ENCODE peak calls at places on chromosomes 4 and X, in five cellular contexts. One of them, this sample, is unnamed.

GRCh38 chrX:2609431-2610238 is 81.5 kb upstream of the CD99 start:
- DNase-seq in HepG2: no peak
- DNase-seq in WTC11: no peak
- DNase-seq in H1: no peak
- DNase-seq in K562: peak
- DNase-seq in this sample: no peak

GRCh38 chr4:127509155-127509554 is 123.6 kb upstream of the INTU start:
- DNase-seq in HepG2: no peak
- DNase-seq in WTC11: no peak
- DNase-seq in H1: no peak
- DNase-seq in K562: no peak
- DNase-seq in this sample: no peak

GRCh38 chrX:38109042-38109904 is 102.9 kb downstream of the SYTL5 start:
- DNase-seq in HepG2: no peak
- DNase-seq in WTC11: no peak
- DNase-seq in H1: no peak
- DNase-seq in K562: no peak
- DNase-seq in this sample: no peak

GRCh38 chr4:68375667-68376559 is 26.0 kb upstream of the YTHDC1 start:
- DNase-seq in HepG2: peak
- DNase-seq in WTC11: peak
- DNase-seq in H1: no peak
- DNase-seq in K562: peak
- DNase-seq in this sample: no peak

GRCh38 chrX:28015993-28016392 is 34.7 kb upstream of the DCAF8L1 start:
- DNase-seq in HepG2: no peak
- DNase-seq in WTC11: no peak
- DNase-seq in H1: no peak
- DNase-seq in K562: no peak
- DNase-seq in this sample: no peak

GRCh38 chr4:112378858-112379257 is 81.7 kb downstream of the ALPK1 start:
- DNase-seq in HepG2: no peak
- DNase-seq in WTC11: no peak
- DNase-seq in H1: no peak
- DNase-seq in K562: no peak
- DNase-seq in this sample: no peak

GRCh38 chrX:20455001-20455400 is 188.3 kb upstream of the RPS6KA3 start:
- DNase-seq in HepG2: no peak
- DNase-seq in WTC11: no peak
- DNase-seq in H1: no peak
- DNase-seq in K562: no peak
- DNase-seq in this sample: no peak

GRCh38 chrX:20001615-20002014 is 10.8 kb upstream of the BCLAF3 start:
- DNase-seq in HepG2: no peak
- DNase-seq in WTC11: no peak
- DNase-seq in H1: no peak
- DNase-seq in K562: no peak
- DNase-seq in this sample: no peak

GRCh38 chrX:142249721-142250120 is 44.6 kb upstream of the MAGEC2 start:
- DNase-seq in HepG2: no peak
- DNase-seq in WTC11: no peak
- DNase-seq in H1: no peak
- DNase-seq in K562: no peak
- DNase-seq in this sample: no peak

GRCh38 chrX:100263650-100264049 is 146.4 kb downstream of the PCDH19 start:
- DNase-seq in HepG2: no peak
- DNase-seq in WTC11: no peak
- DNase-seq in H1: no peak
- DNase-seq in K562: no peak
- DNase-seq in this sample: no peak

GRCh38 chrX:11757729-11758399 is at the start of gene MSL3:
- DNase-seq in HepG2: no peak
- DNase-seq in WTC11: peak
- DNase-seq in H1: no peak
- DNase-seq in K562: peak
- DNase-seq in this sample: no peak

GRCh38 chrX:85996555-85996954 is 50.8 kb downstream of the CHM start:
- DNase-seq in HepG2: no peak
- DNase-seq in WTC11: no peak
- DNase-seq in H1: no peak
- DNase-seq in K562: no peak
- DNase-seq in this sample: no peak

GRCh38 chr4:37383579-37384229 is 139.2 kb downstream of the NWD2 start:
- DNase-seq in HepG2: peak
- DNase-seq in WTC11: no peak
- DNase-seq in H1: no peak
- DNase-seq in K562: peak
- DNase-seq in this sample: no peak

GRCh38 chr4:159271857-159272256 is 169.0 kb downstream of the RAPGEF2 start:
- DNase-seq in HepG2: no peak
- DNase-seq in WTC11: no peak
- DNase-seq in H1: no peak
- DNase-seq in K562: no peak
- DNase-seq in this sample: no peak

GRCh38 chr4:125750827-125751466 is 436.2 kb downstream of the FAT4 start:
- DNase-seq in HepG2: peak
- DNase-seq in WTC11: no peak
- DNase-seq in H1: peak
- DNase-seq in K562: peak
- DNase-seq in this sample: no peak

GRCh38 chrX:104134583-104135261 is 22.1 kb downstream of the SLC25A53 start:
- DNase-seq in HepG2: no peak
- DNase-seq in WTC11: no peak
- DNase-seq in H1: no peak
- DNase-seq in K562: no peak
- DNase-seq in this sample: no peak

GRCh38 chrX:131944936-131945902 is 77.9 kb upstream of the STK26 start:
- DNase-seq in HepG2: no peak
- DNase-seq in WTC11: no peak
- DNase-seq in H1: no peak
- DNase-seq in K562: peak
- DNase-seq in this sample: no peak

GRCh38 chrX:129777218-129777768 is 2.5 kb upstream of the SASH3 start:
- DNase-seq in HepG2: peak
- DNase-seq in WTC11: no peak
- DNase-seq in H1: no peak
- DNase-seq in K562: no peak
- DNase-seq in this sample: no peak

GRCh38 chr4:78481180-78481579 is 70.4 kb upstream of the ANXA3 start:
- DNase-seq in HepG2: no peak
- DNase-seq in WTC11: no peak
- DNase-seq in H1: no peak
- DNase-seq in K562: no peak
- DNase-seq in this sample: no peak

GRCh38 chr4:108884596-108884995 is 121.7 kb upstream of the ETNPPL start:
- DNase-seq in HepG2: no peak
- DNase-seq in WTC11: no peak
- DNase-seq in H1: no peak
- DNase-seq in K562: no peak
- DNase-seq in this sample: no peak

GRCh38 chrX:116232833-116233232 is 62.3 kb downstream of the AGTR2 start:
- DNase-seq in HepG2: no peak
- DNase-seq in WTC11: no peak
- DNase-seq in H1: no peak
- DNase-seq in K562: no peak
- DNase-seq in this sample: no peak

GRCh38 chr4:108324450-108324849 is 155.7 kb upstream of the LEF1 start:
- DNase-seq in HepG2: no peak
- DNase-seq in WTC11: no peak
- DNase-seq in H1: no peak
- DNase-seq in K562: no peak
- DNase-seq in this sample: no peak

GRCh38 chr4:30600246-30600645 is 119.9 kb upstream of the PCDH7 start:
- DNase-seq in HepG2: no peak
- DNase-seq in WTC11: no peak
- DNase-seq in H1: no peak
- DNase-seq in K562: no peak
- DNase-seq in this sample: no peak

GRCh38 chr4:106502106-106502699 is 133.6 kb upstream of the GIMD1 start:
- DNase-seq in HepG2: peak
- DNase-seq in WTC11: peak
- DNase-seq in H1: peak
- DNase-seq in K562: peak
- DNase-seq in this sample: no peak

GRCh38 chrX:41334866-41335589 is 1.1 kb downstream of the DDX3X start:
- DNase-seq in HepG2: no peak
- DNase-seq in WTC11: peak
- DNase-seq in H1: no peak
- DNase-seq in K562: peak
- DNase-seq in this sample: no peak

GRCh38 chr4:7398104-7398423 is 36.7 kb downstream of the PSAPL1 start:
- DNase-seq in HepG2: no peak
- DNase-seq in WTC11: no peak
- DNase-seq in H1: no peak
- DNase-seq in K562: peak
- DNase-seq in this sample: no peak

GRCh38 chrX:100363926-100364325 is 46.1 kb downstream of the PCDH19 start:
- DNase-seq in HepG2: no peak
- DNase-seq in WTC11: no peak
- DNase-seq in H1: no peak
- DNase-seq in K562: no peak
- DNase-seq in this sample: no peak

GRCh38 chr4:166165829-166166420 is 292.9 kb downstream of the TLL1 start:
- DNase-seq in HepG2: peak
- DNase-seq in WTC11: no peak
- DNase-seq in H1: peak
- DNase-seq in K562: peak
- DNase-seq in this sample: peak

GRCh38 chrX:53279296-53280237 is 1.8 kb downstream of the IQSEC2 start:
- DNase-seq in HepG2: no peak
- DNase-seq in WTC11: no peak
- DNase-seq in H1: no peak
- DNase-seq in K562: peak
- DNase-seq in this sample: no peak

GRCh38 chr4:184067931-184068554 is 149.6 kb downstream of the ENPP6 start:
- DNase-seq in HepG2: no peak
- DNase-seq in WTC11: no peak
- DNase-seq in H1: no peak
- DNase-seq in K562: no peak
- DNase-seq in this sample: no peak

GRCh38 chr4:92600638-92601037 is 296.9 kb downstream of the GRID2 start:
- DNase-seq in HepG2: peak
- DNase-seq in WTC11: peak
- DNase-seq in H1: no peak
- DNase-seq in K562: no peak
- DNase-seq in this sample: no peak

GRCh38 chr4:187608001-187608421 is 387.6 kb upstream of the ZFP42 start:
- DNase-seq in HepG2: no peak
- DNase-seq in WTC11: no peak
- DNase-seq in H1: no peak
- DNase-seq in K562: no peak
- DNase-seq in this sample: no peak

GRCh38 chr4:7462509-7462971 is 27.8 kb upstream of the PSAPL1 start:
- DNase-seq in HepG2: peak
- DNase-seq in WTC11: no peak
- DNase-seq in H1: peak
- DNase-seq in K562: peak
- DNase-seq in this sample: no peak

GRCh38 chrX:136608295-136608933 is 39.5 kb upstream of the CD40LG start:
- DNase-seq in HepG2: no peak
- DNase-seq in WTC11: peak
- DNase-seq in H1: no peak
- DNase-seq in K562: peak
- DNase-seq in this sample: no peak

GRCh38 chrX:133980832-133981588 is 4.4 kb downstream of the GPC3 start:
- DNase-seq in HepG2: no peak
- DNase-seq in WTC11: no peak
- DNase-seq in H1: no peak
- DNase-seq in K562: no peak
- DNase-seq in this sample: no peak

GRCh38 chr4:5845035-5845905 is 47.6 kb downstream of the CRMP1 start:
- DNase-seq in HepG2: no peak
- DNase-seq in WTC11: no peak
- DNase-seq in H1: no peak
- DNase-seq in K562: no peak
- DNase-seq in this sample: no peak

GRCh38 chr4:144903953-144904711 is 193.9 kb downstream of the ANAPC10 start:
- DNase-seq in HepG2: no peak
- DNase-seq in WTC11: no peak
- DNase-seq in H1: no peak
- DNase-seq in K562: no peak
- DNase-seq in this sample: no peak

GRCh38 chrX:112760697-112761096 is 79.9 kb downstream of the AMOT start:
- DNase-seq in HepG2: no peak
- DNase-seq in WTC11: no peak
- DNase-seq in H1: no peak
- DNase-seq in K562: no peak
- DNase-seq in this sample: peak

GRCh38 chr4:179867300-179867878 is 2375.8 kb upstream of the TENM3 start:
- DNase-seq in HepG2: peak
- DNase-seq in WTC11: peak
- DNase-seq in H1: peak
- DNase-seq in K562: peak
- DNase-seq in this sample: peak

GRCh38 chr4:149952101-149952500 is 126.1 kb upstream of the DCLK2 start:
- DNase-seq in HepG2: no peak
- DNase-seq in WTC11: no peak
- DNase-seq in H1: no peak
- DNase-seq in K562: no peak
- DNase-seq in this sample: no peak
- TF ChIP-seq ATF2 in HepG2: no peak
- TF ChIP-seq ATF2 in WTC11: no peak
- TF ChIP-seq ATF2 in H1: no peak
- TF ChIP-seq ATF2 in K562: no peak
- TF ChIP-seq ATF2 in this sample: no peak

GRCh38 chr4:163620738-163621137 is 126.2 kb downstream of the TMA16 start:
- DNase-seq in HepG2: no peak
- DNase-seq in WTC11: no peak
- DNase-seq in H1: no peak
- DNase-seq in K562: no peak
- DNase-seq in this sample: no peak
- TF ChIP-seq ATF2 in HepG2: no peak
- TF ChIP-seq ATF2 in WTC11: no peak
- TF ChIP-seq ATF2 in H1: no peak
- TF ChIP-seq ATF2 in K562: no peak
- TF ChIP-seq ATF2 in this sample: no peak

GRCh38 chr4:1405249-1405635 is 1.0 kb downstream of the NKX1-1 start:
- DNase-seq in HepG2: no peak
- DNase-seq in WTC11: no peak
- DNase-seq in H1: no peak
- DNase-seq in K562: no peak
- DNase-seq in this sample: no peak
- TF ChIP-seq ATF2 in HepG2: no peak
- TF ChIP-seq ATF2 in WTC11: no peak
- TF ChIP-seq ATF2 in H1: no peak
- TF ChIP-seq ATF2 in K562: no peak
- TF ChIP-seq ATF2 in this sample: no peak

GRCh38 chr4:118351851-118352827 is 664 bp downstream of the PRSS12 start:
- DNase-seq in HepG2: peak
- DNase-seq in WTC11: peak
- DNase-seq in H1: no peak
- DNase-seq in K562: no peak
- DNase-seq in this sample: no peak
- TF ChIP-seq ATF2 in HepG2: no peak
- TF ChIP-seq ATF2 in WTC11: no peak
- TF ChIP-seq ATF2 in H1: no peak
- TF ChIP-seq ATF2 in K562: no peak
- TF ChIP-seq ATF2 in this sample: no peak

This sample was measured in GM12878.